ENCODE peak calls at places on chromosomes 1 and 21, in five cellular contexts. D, J, T, K and R are unnamed samples.

GRCh38 chr1:61477301-61477700 is 247.6 kb downstream of the TM2D1 start:
- DNase-seq in D (no peak), J (no peak), T (no peak), K (no peak), R (no peak)

GRCh38 chr1:180151508-180151907 is 3.2 kb upstream of the QSOX1 start:
- DNase-seq in D (peak), J (no peak), T (no peak), K (no peak), R (peak)

GRCh38 chr1:87792094-87792493 is 463.4 kb downstream of the LMO4 start:
- DNase-seq in D (no peak), J (no peak), T (no peak), K (no peak), R (no peak)

GRCh38 chr1:173527151-173527826 is 50.2 kb downstream of the PRDX6 start:
- DNase-seq in D (no peak), J (no peak), T (no peak), K (no peak), R (no peak)

GRCh38 chr1:178784131-178784536 is 59.1 kb downstream of the RALGPS2 start:
- DNase-seq in D (no peak), J (no peak), T (no peak), K (no peak), R (no peak)

GRCh38 chr1:6918286-6918907 is 133.1 kb downstream of the CAMTA1 start:
- DNase-seq in D (no peak), J (no peak), T (no peak), K (no peak), R (no peak)

GRCh38 chr21:29762570-29763082 is 177.2 kb downstream of the GRIK1 start:
- DNase-seq in D (no peak), J (no peak), T (no peak), K (no peak), R (no peak)

GRCh38 chr1:235275223-235275622 is 52.8 kb downstream of the ARID4B start:
- DNase-seq in D (no peak), J (peak), T (no peak), K (no peak), R (no peak)

GRCh38 chr1:20322081-20322824 is 31.6 kb downstream of the VWA5B1 start:
- DNase-seq in D (no peak), J (peak), T (no peak), K (peak), R (no peak)

GRCh38 chr1:29569971-29570634 is 333.8 kb downstream of the PTPRU start:
- DNase-seq in D (peak), J (no peak), T (peak), K (no peak), R (peak)

GRCh38 chr1:33610864-33611455 is 138.5 kb downstream of the ZSCAN20 start:
- DNase-seq in D (no peak), J (no peak), T (no peak), K (no peak), R (no peak)

GRCh38 chr1:222357252-222357651 is 190.7 kb downstream of the HHIPL2 start:
- DNase-seq in D (no peak), J (no peak), T (no peak), K (no peak), R (no peak)

GRCh38 chr1:214354440-214355148 is 73.6 kb downstream of the SMYD2 start:
- DNase-seq in D (no peak), J (no peak), T (no peak), K (no peak), R (no peak)